ENCODE peak calls at places on chromosome 17, in six cellular contexts. I, D, A, R, K and O are unnamed samples.

GRCh38 chr17:63785556-63785955 is 11.6 kb downstream of the DDX42 start:
- DNase-seq in I (no peak), D (no peak), A (peak; percentile 54), R (no peak), K (peak; percentile 76), O (peak; percentile 74)

GRCh38 chr17:343211-343610 is 9.4 kb downstream of the RPH3AL start:
- DNase-seq in I (no peak), D (no peak), A (no peak), R (no peak), K (no peak), O (no peak)

GRCh38 chr17:41377546-41377945 is 4.6 kb downstream of the KRT34 start:
- DNase-seq in I (no peak), D (no peak), A (peak; percentile 35), R (peak; percentile 19), K (peak; percentile 16), O (no peak)

GRCh38 chr17:21279198-21279535 is 5.3 kb upstream of the MAP2K3 start:
- DNase-seq in I (no peak), D (no peak), A (no peak), R (no peak), K (no peak), O (no peak)

GRCh38 chr17:78434455-78435329 is 56.2 kb downstream of the PGS1 start:
- DNase-seq in I (no peak), D (no peak), A (no peak), R (no peak), K (no peak), O (no peak)

GRCh38 chr17:68821860-68822693 is 133.1 kb downstream of the ABCA8 start:
- DNase-seq in I (no peak), D (no peak), A (peak; percentile 84), R (peak; percentile 93), K (peak; percentile 87), O (peak; percentile 86)

GRCh38 chr17:16881239-16881924 is 90.5 kb downstream of the TNFRSF13B start:
- DNase-seq in I (no peak), D (no peak), A (no peak), R (no peak), K (no peak), O (no peak)

GRCh38 chr17:44087319-44087718 is 16.8 kb downstream of the G6PC3 start:
- DNase-seq in I (no peak), D (no peak), A (no peak), R (no peak), K (no peak), O (peak; percentile 39)

GRCh38 chr17:11503292-11503691 is 95.0 kb upstream of the DNAH9 start:
- DNase-seq in I (no peak), D (no peak), A (no peak), R (no peak), K (no peak), O (no peak)

GRCh38 chr17:56976941-56977570 is 875 bp upstream of the SCPEP1 start:
- DNase-seq in I (no peak), D (no peak), A (no peak), R (no peak), K (peak; percentile 6), O (no peak)

GRCh38 chr17:10033449-10033848 is 128.4 kb upstream of the RCVRN start:
- DNase-seq in I (no peak), D (no peak), A (no peak), R (no peak), K (no peak), O (no peak)

GRCh38 chr17:79783891-79784290 is 5.9 kb downstream of the CBX2 start:
- DNase-seq in I (no peak), D (no peak), A (no peak), R (no peak), K (no peak), O (peak; percentile 66)

GRCh38 chr17:28925912-28926365 is 23.1 kb upstream of the DHRS13 start:
- DNase-seq in I (peak; percentile 76), D (no peak), A (peak; percentile 89), R (peak; percentile 95), K (peak; percentile 90), O (peak; percentile 90)